ENCODE peak calls at places on chromosomes 3 and 15, in six cellular contexts. I is heart right ventricle; V is SJSA1; L is adrenal gland; N is neuronal stem cell; S is CD4-positive, alpha-beta T cell. Y is an unnamed sample.

GRCh38 chr3:87710028-87710427 is 348.8 kb downstream of the CGGBP1 start:
- DNase-seq in I (no peak), V (no peak), L (no peak), N (no peak), S (no peak), Y (no peak)

GRCh38 chr15:79653533-79653932 is 221.4 kb downstream of the MINAR1 start:
- DNase-seq in I (no peak), V (peak; percentile 15), L (no peak), N (no peak), S (no peak), Y (no peak)

GRCh38 chr3:136783708-136784191 is 31.6 kb upstream of the STAG1 start:
- DNase-seq in I (no peak), V (peak; percentile 74), L (no peak), N (no peak), S (no peak), Y (no peak)

GRCh38 chr3:179666436-179667035 is 13.7 kb downstream of the USP13 start:
- DNase-seq in I (peak; percentile 78), V (no peak), L (peak; percentile 74), N (no peak), S (no peak), Y (no peak)

GRCh38 chr15:51281368-51281967 is 56.9 kb downstream of the CYP19A1 start:
- DNase-seq in I (peak; percentile 63), V (peak; percentile 53), L (peak; percentile 55), N (peak; percentile 38), S (no peak), Y (no peak)

GRCh38 chr3:177694316-177694715 is 497.0 kb upstream of the TBL1XR1 start:
- DNase-seq in I (no peak), V (peak; percentile 59), L (no peak), N (no peak), S (no peak), Y (no peak)

GRCh38 chr3:190371152-190371551 is 16.8 kb upstream of the CLDN16 start:
- DNase-seq in I (no peak), V (no peak), L (no peak), N (no peak), S (no peak), Y (no peak)

GRCh38 chr3:107765524-107765923 is 242.8 kb downstream of the BBX start:
- DNase-seq in I (no peak), V (no peak), L (no peak), N (no peak), S (no peak), Y (no peak)

GRCh38 chr15:78927077-78927790 is 17.6 kb downstream of the CTSH start:
- DNase-seq in I (no peak), V (no peak), L (peak; percentile 20), N (no peak), S (no peak), Y (no peak)

GRCh38 chr3:154548341-154548740 is 118.4 kb upstream of the GPR149 start:
- DNase-seq in I (no peak), V (no peak), L (no peak), N (no peak), S (no peak), Y (no peak)

GRCh38 chr3:39296197-39297077 is 16.6 kb upstream of the CX3CR1 start:
- DNase-seq in I (no peak), V (no peak), L (no peak), N (no peak), S (no peak), Y (no peak)

GRCh38 chr3:39294446-39295183 is 14.8 kb upstream of the CX3CR1 start:
- DNase-seq in I (no peak), V (no peak), L (no peak), N (no peak), S (no peak), Y (no peak)

GRCh38 chr3:39295184-39295775 is 15.4 kb upstream of the CX3CR1 start:
- DNase-seq in I (no peak), V (no peak), L (no peak), N (no peak), S (no peak), Y (no peak)

GRCh38 chr3:39302178-39302577 is 22.3 kb upstream of the CX3CR1 start:
- DNase-seq in I (no peak), V (no peak), L (no peak), N (no peak), S (no peak), Y (no peak)

DNA sequence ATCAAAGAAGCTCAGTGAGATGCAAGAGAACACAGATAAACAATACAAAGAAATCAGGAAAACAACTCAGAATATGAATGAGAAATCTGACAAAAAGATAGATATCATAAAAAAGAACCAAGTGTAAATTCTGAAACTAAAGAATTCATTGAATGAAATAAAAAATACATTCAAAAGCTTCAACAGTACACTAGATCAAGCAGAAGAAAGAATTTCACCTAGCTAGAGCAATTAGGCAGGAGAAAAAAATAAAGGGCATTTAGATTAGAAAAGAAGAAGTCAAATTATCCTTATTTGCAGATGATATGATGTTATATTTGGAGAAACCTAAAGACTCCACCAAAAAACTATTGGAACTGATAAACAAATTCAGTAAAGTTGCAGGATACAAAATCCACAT is 19.4 kb upstream of the CX3CR1 start:
- DNase-seq in I (no peak), V (no peak), L (no peak), N (no peak), S (no peak), Y (no peak)
- H3K9me3 ChIP-seq in I (peaks cover 43% of the 10 kb centered on the region), V (no peaks in the 10 kb centered on the region), L (peaks cover 7% of the 10 kb centered on the region), N (no peaks in the 10 kb centered on the region), S (peaks cover 27% of the 10 kb centered on the region), Y (peaks cover 4% of the 10 kb centered on the region)

GRCh38 chr3:141965471-141965870 is 89.0 kb downstream of the ATP1B3 start:
- DNase-seq in I (no peak), V (no peak), L (no peak), N (no peak), S (no peak), Y (no peak)
- H3K27ac ChIP-seq in I (no peak overlapping the region), V (no peak overlapping the region), L (no peak overlapping the region), N (no peak overlapping the region), S (no peak overlapping the region), Y (no peak overlapping the region)

GRCh38 chr3:122992628-122993570 is 34.7 kb downstream of the SEMA5B start:
- DNase-seq in I (no peak), V (no peak), L (no peak), N (no peak), S (no peak), Y (no peak)
- H3K27me3 ChIP-seq in I (no peaks in the 10 kb centered on the region), V (peaks cover 32% of the 10 kb centered on the region), L (peaks cover under 1% of the 10 kb centered on the region), N (no peaks in the 10 kb centered on the region), S (peaks cover 18% of the 10 kb centered on the region), Y (no peaks in the 10 kb centered on the region)

DNA sequence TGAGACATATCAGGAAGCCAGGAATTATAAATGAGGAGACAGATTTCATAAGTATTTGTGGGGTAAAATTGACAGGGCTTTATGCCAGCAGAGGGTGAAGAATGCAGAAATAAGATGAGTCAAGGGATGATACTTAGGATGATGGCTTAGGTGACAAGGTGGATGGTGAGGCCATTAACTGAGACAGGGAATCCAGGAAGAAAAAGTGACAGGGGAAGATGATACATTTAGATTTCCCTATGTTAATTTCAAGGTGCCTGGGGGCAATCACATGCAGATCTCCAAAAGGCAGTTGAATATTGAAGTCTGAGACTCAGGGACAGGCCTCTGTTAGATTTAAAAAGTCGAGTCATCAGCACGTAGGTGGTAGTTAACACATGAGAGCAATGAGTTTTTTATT is 68.1 kb upstream of the CHL1 start:
- DNase-seq in I (no peak), V (no peak), L (no peak), N (no peak), S (no peak), Y (no peak)
- H3K9me3 ChIP-seq in I (no peaks in the 10 kb centered on the region), V (no peaks in the 10 kb centered on the region), L (no peaks in the 10 kb centered on the region), N (no peaks in the 10 kb centered on the region), S (no peaks in the 10 kb centered on the region), Y (no peaks in the 10 kb centered on the region)

GRCh38 chr15:71512281-71513016 is 297.9 kb upstream of the NR2E3 start:
- DNase-seq in I (no peak), V (no peak), L (no peak), N (no peak), S (no peak), Y (no peak)
- H3K27ac ChIP-seq in I (no peak overlapping the region), V (no peak overlapping the region), L (no peak overlapping the region), N (no peak overlapping the region), S (no peak overlapping the region), Y (no peak overlapping the region)

DNA sequence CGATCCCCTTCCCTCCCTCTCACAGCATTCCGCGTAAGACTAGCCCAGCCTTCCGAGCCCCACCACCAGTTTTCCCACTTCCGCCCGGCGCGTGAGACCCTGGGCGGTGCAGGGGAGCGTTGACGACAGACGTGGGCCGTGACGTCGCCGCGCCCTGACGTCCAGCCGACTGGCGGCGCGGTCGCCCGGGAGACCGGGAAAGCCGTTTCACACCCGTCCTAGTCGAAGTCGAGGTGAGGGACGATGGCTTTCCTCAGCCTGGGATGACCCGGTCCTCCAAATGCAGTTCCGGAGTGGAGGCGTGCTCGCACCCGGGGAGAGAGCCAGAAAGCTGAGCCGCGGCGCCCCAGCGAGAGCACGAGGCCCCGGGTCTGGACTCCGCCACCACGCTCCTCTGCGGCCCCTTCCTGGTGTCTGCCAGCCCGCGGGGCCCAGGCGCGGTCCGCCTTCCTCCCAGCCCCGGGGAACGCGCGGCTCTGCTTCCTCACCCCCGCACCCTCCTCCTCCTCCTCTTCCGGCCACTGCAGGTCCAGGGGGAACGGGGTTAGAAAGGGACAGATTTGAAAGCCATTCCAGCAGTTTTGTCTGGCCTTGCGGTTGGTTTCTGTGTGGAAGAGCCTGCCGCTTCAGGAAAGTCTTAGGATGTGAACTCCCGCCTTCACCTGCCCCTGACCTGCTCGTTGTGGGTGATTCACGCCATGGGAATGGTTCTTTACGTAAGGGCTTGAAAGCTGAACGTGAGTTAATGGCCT is at the start of gene LEKR1:
- DNase-seq in I (peak; percentile 89), V (peak; percentile 90), L (peak; percentile 89), N (peak; percentile 59), S (peak; percentile 37), Y (peak; percentile 67)
- H3K27me3 ChIP-seq in I (no peaks in the 10 kb centered on the region), V (no peaks in the 10 kb centered on the region), L (no peaks in the 10 kb centered on the region), N (no peaks in the 10 kb centered on the region), S (no peaks in the 10 kb centered on the region), Y (no peaks in the 10 kb centered on the region)